ENCODE peak calls at places on chromosomes 13 and 19, in five cellular contexts. O is NCI-H1694 treated with DMSO at 0.1 percent for 48 hours; B is fibroblast of the aortic adventitia; M is stimulated activated CD8-positive, alpha-beta memory T cell treated with anti-CD3 and anti-CD28 coated beads, Interleukin-4, amount 100 ng/mL, for 4 hours; U is occipital lobe. P is an unnamed sample.

GRCh38 chr13:110012102-110012739 is 225.8 kb upstream of the IRS2 start:
- DNase-seq in M (no peak), O (no peak), B (peak; percentile 96), U (no peak), P (no peak)

GRCh38 chr13:67106502-67107057 is 123.6 kb downstream of the PCDH9 start:
- DNase-seq in O (no peak), B (no peak), U (no peak), M (no peak), P (no peak)

GRCh38 chr19:17441241-17442135 is 7.0 kb downstream of the TMEM221 start:
- DNase-seq in O (peak; percentile 13), B (peak; percentile 65), U (no peak), M (no peak), P (no peak)

GRCh38 chr13:106238690-106239089 is 296.8 kb downstream of the EFNB2 start:
- DNase-seq in M (no peak), U (no peak), B (no peak), O (no peak), P (no peak)

GRCh38 chr19:2477732-2478191 is 1.8 kb downstream of the GADD45B start:
- DNase-seq in M (no peak), B (peak; percentile 66), U (no peak), O (no peak), P (no peak)

GRCh38 chr19:28425431-28425931 is 787.5 kb downstream of the UQCRFS1 start:
- DNase-seq in U (no peak), B (peak; percentile 80), O (no peak), M (no peak), P (no peak)

GRCh38 chr19:57191141-57192063 is at the start of gene ZNF264:
- DNase-seq in B (peak; percentile 87), M (peak; percentile 73), O (peak; percentile 2), U (peak; percentile 82), P (peak; percentile 91)

GRCh38 chr19:1312732-1313694 is 27.3 kb downstream of the EFNA2 start:
- DNase-seq in O (no peak), M (no peak), U (no peak), B (peak; percentile 19), P (no peak)

GRCh38 chr13:111049791-111050538 is 65.1 kb upstream of the ARHGEF7 start:
- DNase-seq in U (no peak), O (no peak), B (peak; percentile 49), M (no peak), P (peak; percentile 41)

GRCh38 chr13:86282450-86282849 is 483.2 kb upstream of the SLITRK6 start:
- DNase-seq in B (no peak), U (no peak), M (no peak), O (no peak), P (no peak)

GRCh38 chr13:73417012-73417615 is 358.3 kb downstream of the KLF5 start:
- DNase-seq in M (no peak), B (no peak), U (no peak), O (no peak), P (no peak)

GRCh38 chr13:74966814-74967213 is 515.2 kb downstream of the TBC1D4 start:
- DNase-seq in O (no peak), B (peak; percentile 0), U (no peak), M (no peak), P (peak; percentile 72)

GRCh38 chr19:53600217-53600616 is 31.6 kb upstream of the DPRX start:
- DNase-seq in B (no peak), O (no peak), M (no peak), U (no peak), P (no peak)

GRCh38 chr13:34900288-34900739 is 41.8 kb upstream of the NBEA start:
- DNase-seq in B (no peak), O (no peak), U (no peak), M (no peak), P (no peak)

GRCh38 chr13:111216166-111216960 is 101.3 kb downstream of the ARHGEF7 start:
- DNase-seq in U (no peak), M (no peak), O (peak; percentile 36), B (peak; percentile 31), P (no peak)

GRCh38 chr19:2180881-2181617 is 17.3 kb downstream of the DOT1L start:
- DNase-seq in O (no peak), U (no peak), M (no peak), B (no peak), P (peak; percentile 60)

GRCh38 chr19:35260694-35261304 is 8.0 kb upstream of the USF2 start:
- DNase-seq in B (no peak), M (no peak), O (no peak), U (no peak), P (no peak)

GRCh38 chr13:112819111-112819510 is 129.3 kb downstream of the ATP11A start:
- DNase-seq in B (no peak), M (no peak), U (no peak), O (no peak), P (no peak)

GRCh38 chr19:55275851-55276719 is 3.8 kb downstream of the HSPBP1 start:
- DNase-seq in U (no peak), B (no peak), M (no peak), O (no peak), P (no peak)

GRCh38 chr13:30972888-30973377 is 40.5 kb downstream of the TEX26 start:
- DNase-seq in U (no peak), B (no peak), O (no peak), M (no peak), P (no peak)

GRCh38 chr13:90585392-90585791 is 762.1 kb upstream of the MIR17HG start:
- DNase-seq in O (no peak), B (no peak), M (no peak), U (no peak), P (no peak)

GRCh38 chr19:51653162-51653561 is 6.5 kb upstream of the SIGLEC14 start:
- DNase-seq in M (no peak), B (no peak), U (no peak), O (no peak), P (no peak)

GRCh38 chr19:752652-753517 is 2.0 kb downstream of the MISP start:
- DNase-seq in B (peak; percentile 83), M (no peak), O (no peak), U (no peak), P (peak; percentile 14)

GRCh38 chr19:45322744-45323281 is at the start of gene CKM:
- DNase-seq in M (no peak), B (no peak), O (no peak), U (no peak), P (no peak)

GRCh38 chr13:50387124-50387581 is 371.9 kb downstream of the KCNRG start:
- DNase-seq in B (peak; percentile 61), U (no peak), M (no peak), O (peak; percentile 87), P (peak; percentile 37)

GRCh38 chr13:96652506-96652905 is 341.8 kb downstream of the OXGR1 start:
- DNase-seq in M (no peak), U (no peak), B (no peak), O (no peak), P (no peak)

GRCh38 chr19:22622901-22623840 is 11.0 kb upstream of the ZNF492 start:
- DNase-seq in O (no peak), M (no peak), U (peak; percentile 1), B (no peak), P (peak; percentile 25)

GRCh38 chr13:25177012-25177411 is 4.9 kb upstream of the AMER2 start:
- DNase-seq in B (no peak), O (no peak), M (no peak), U (peak; percentile 20), P (peak; percentile 83)

GRCh38 chr19:46296722-46297431 is at the start of gene HIF3A:
- DNase-seq in M (no peak), B (no peak), O (no peak), U (peak; percentile 18), P (peak; percentile 84)

GRCh38 chr13:34076943-34077703 is 259.2 kb downstream of the RFC3 start:
- DNase-seq in U (no peak), B (peak; percentile 62), M (no peak), O (peak; percentile 39), P (no peak)

GRCh38 chr19:17473041-17473440 is 2.7 kb downstream of the SLC27A1 start:
- DNase-seq in M (no peak), O (no peak), B (peak; percentile 70), U (no peak), P (no peak)

P was measured in Ammon's horn.